ENCODE peak calls at places on chromosomes 13 and 19, in eight cellular contexts. Y is type B pancreatic cell, S is MCF 10A, Q is pancreas, O is HFFc6, K is IMR-90, F is left ventricle myocardium inferior, G is heart right ventricle. I is an unnamed sample.

GRCh38 chr13:41467546-41467945 is 10.2 kb downstream of the RGCC start:
- DNase-seq in K (no peak), Q (no peak), F (no peak), Y (no peak), S (no peak), G (no peak), O (no peak), I (no peak)

GRCh38 chr13:35411059-35411744 is 65.3 kb downstream of the MAB21L1 start:
- DNase-seq in O (no peak), F (no peak), K (no peak), G (no peak), Y (no peak), S (no peak), Q (no peak), I (no peak)

GRCh38 chr13:110942248-110942981 is 27.5 kb upstream of the ANKRD10 start:
- DNase-seq in Y (no peak), O (no peak), S (peak; percentile 28), F (no peak), K (peak; percentile 44), Q (no peak), G (no peak), I (peak; percentile 51)

GRCh38 chr13:109400625-109401257 is 385.6 kb downstream of the IRS2 start:
- DNase-seq in K (no peak), G (no peak), O (no peak), F (no peak), Q (no peak), S (no peak), Y (no peak), I (no peak)

GRCh38 chr13:25207291-25207690 is 35.2 kb upstream of the AMER2 start:
- DNase-seq in S (no peak), K (no peak), Q (no peak), Y (no peak), O (no peak), F (no peak), G (no peak), I (no peak)

GRCh38 chr19:1744822-1745563 is 8.3 kb upstream of the ONECUT3 start:
- DNase-seq in F (no peak), K (no peak), Y (no peak), Q (no peak), S (no peak), G (no peak), O (no peak), I (no peak)

GRCh38 chr13:49936943-49937273 is 768 bp upstream of the SPRYD7 start:
- DNase-seq in O (no peak), K (no peak), Q (no peak), G (no peak), F (no peak), Y (no peak), S (no peak), I (no peak)

GRCh38 chr13:24282256-24282655 is 27.1 kb upstream of the C1QTNF9 start:
- DNase-seq in Q (no peak), S (no peak), O (no peak), Y (no peak), K (no peak), G (no peak), F (no peak), I (no peak)

GRCh38 chr13:19685034-19685433 is 51.6 kb downstream of the MPHOSPH8 start:
- DNase-seq in G (no peak), Q (peak; percentile 65), F (no peak), K (no peak), Y (no peak), S (no peak), O (no peak), I (no peak)

GRCh38 chr13:93872376-93872775 is 607.1 kb downstream of the DCT start:
- DNase-seq in O (no peak), F (no peak), Y (no peak), G (no peak), Q (no peak), S (no peak), K (no peak), I (no peak)

GRCh38 chr13:44385401-44385800 is 11.8 kb downstream of the SERP2 start:
- DNase-seq in S (no peak), G (no peak), Y (no peak), K (no peak), O (no peak), F (no peak), Q (no peak), I (no peak)

GRCh38 chr19:47492571-47493377 is 8.8 kb upstream of the KPTN start:
- DNase-seq in S (no peak), O (no peak), K (no peak), Q (no peak), F (no peak), G (no peak), Y (no peak), I (no peak)

GRCh38 chr19:45901432-45901903 is 945 bp downstream of the MYPOP start:
- DNase-seq in S (peak; percentile 29), G (no peak), F (peak; percentile 53), K (peak; percentile 42), Q (peak; percentile 41), O (no peak), Y (no peak), I (no peak)

GRCh38 chr19:33411621-33412180 is 38.2 kb downstream of the CEBPG start:
- DNase-seq in S (no peak), F (no peak), G (no peak), Y (no peak), Q (no peak), K (no peak), O (no peak), I (no peak)

GRCh38 chr13:81171065-81171647 is 830.2 kb upstream of the SPRY2 start:
- DNase-seq in Q (no peak), K (no peak), O (peak; percentile 1), F (no peak), G (no peak), Y (no peak), S (peak; percentile 37), I (no peak)
- TF ChIP-seq CTCF in Q (peak; percentile 56), K (peak; percentile 47), O (peak; percentile 85), F (peak; percentile 64), G (peak; percentile 51), Y (peak; percentile 87), S (peak; percentile 45), I (peak; percentile 69)

GRCh38 chr13:38582133-38582532 is 104.7 kb upstream of the FREM2 start:
- DNase-seq in O (peak; percentile 39), Q (no peak), G (peak; percentile 15), Y (no peak), F (no peak), K (peak; percentile 16), S (peak; percentile 61), I (peak; percentile 37)
- TF ChIP-seq CTCF in O (peak; percentile 72), Q (peak; percentile 11), G (peak; percentile 37), Y (peak; percentile 78), F (peak; percentile 59), K (peak; percentile 35), S (peak; percentile 32), I (peak; percentile 66)

GRCh38 chr19:58380736-58381459 is at the start of gene ZNF837:
- DNase-seq in Q (peak; percentile 100), Y (peak; percentile 97), O (peak; percentile 100), F (peak; percentile 99), S (peak; percentile 100), K (peak; percentile 100), G (peak; percentile 100), I (peak; percentile 100)

GRCh38 chr19:58381460-58382220 is 810 bp upstream of the ZNF837 start:
- DNase-seq in S (no peak), F (no peak), Y (no peak), Q (no peak), O (no peak), G (no peak), K (no peak), I (no peak)

GRCh38 chr19:58379276-58379675 is 1.6 kb downstream of the ZNF837 start:
- DNase-seq in Y (no peak), S (no peak), F (no peak), K (no peak), O (no peak), Q (no peak), G (no peak), I (no peak)

GRCh38 chr19:58382997-58383603 is 2.3 kb upstream of the ZNF837 start:
- DNase-seq in F (no peak), K (no peak), S (no peak), Q (no peak), Y (no peak), O (no peak), G (no peak), I (no peak)

DNA sequence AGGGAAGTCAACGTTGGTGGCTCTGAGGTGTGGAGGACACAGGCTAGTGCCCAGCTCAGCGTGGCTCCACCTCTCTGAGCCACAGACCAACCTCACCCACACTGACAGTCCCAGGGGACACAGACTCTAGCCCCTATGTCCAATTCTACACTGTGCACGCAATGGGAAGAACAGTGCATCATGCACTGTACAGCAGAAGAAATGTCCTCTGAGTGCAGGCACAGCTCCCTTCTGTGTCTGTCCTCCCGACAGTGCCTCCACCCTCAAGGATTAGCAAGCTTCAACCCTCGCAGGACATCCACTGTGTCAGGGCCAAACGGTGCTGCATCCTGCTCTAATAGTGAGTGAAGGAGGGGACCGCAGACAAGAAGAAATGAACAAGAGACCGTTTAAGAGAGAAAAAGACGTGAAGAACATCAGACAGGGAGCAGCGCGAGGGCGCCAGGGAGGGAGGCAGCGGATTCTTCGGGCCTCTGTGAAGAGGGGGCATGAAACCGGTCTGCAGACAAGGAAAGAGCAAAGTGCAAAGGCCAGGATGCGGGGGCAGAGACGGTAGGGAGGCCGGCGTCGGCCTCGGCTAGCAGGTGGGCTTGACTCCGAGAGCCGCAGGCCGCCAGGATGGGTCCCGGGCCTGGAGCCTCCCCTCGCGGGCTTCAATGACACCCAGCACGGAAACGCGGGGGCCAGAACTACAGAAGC is 644 bp downstream of the ZNF837 start:
- DNase-seq in G (no peak), Y (no peak), O (no peak), Q (no peak), S (no peak), F (no peak), K (no peak), I (no peak)
- TF ChIP-seq CTCF in G (no peak), Y (no peak), O (no peak), Q (no peak), S (no peak), F (no peak), K (no peak), I (no peak)

GRCh38 chr19:49916839-49917733 is 11.9 kb upstream of the ATF5 start:
- DNase-seq in O (no peak), Y (no peak), K (no peak), F (no peak), S (no peak), G (no peak), Q (no peak), I (no peak)
- TF ChIP-seq CTCF in O (peak; percentile 43), Y (peak; percentile 52), K (no peak), F (no peak), S (no peak), G (peak; percentile 42), Q (no peak), I (peak; percentile 56)

GRCh38 chr19:43503501-43504425 is 783 bp downstream of the PHLDB3 start:
- DNase-seq in Q (peak; percentile 99), Y (peak; percentile 95), K (peak; percentile 84), S (peak; percentile 94), O (peak; percentile 70), G (peak; percentile 98), F (peak; percentile 98), I (peak; percentile 76)
- TF ChIP-seq CTCF in Q (no peak), Y (no peak), K (peak; percentile 6), S (no peak), O (no peak), G (no peak), F (no peak), I (peak; percentile 33)